ENCODE peak calls at places on chromosomes 11 and 22, in six cellular contexts. One of them, this sample, is unnamed.

GRCh38 chr11:12818333-12819015 is 144.3 kb downstream of the TEAD1 start:
- DNase-seq in head of caudate nucleus: no peak
- DNase-seq in SW480: no peak
- DNase-seq in iris pigment epithelial cell: peak
- DNase-seq in endodermal cell: no peak
- DNase-seq in NCI-H1048: no peak
- DNase-seq in this sample: peak

GRCh38 chr11:15223318-15223717 is 108.6 kb downstream of the INSC start:
- DNase-seq in head of caudate nucleus: no peak
- DNase-seq in SW480: peak
- DNase-seq in iris pigment epithelial cell: peak
- DNase-seq in endodermal cell: no peak
- DNase-seq in NCI-H1048: no peak
- DNase-seq in this sample: no peak

GRCh38 chr11:76215946-76216345 is 9.6 kb upstream of the WNT11 start:
- DNase-seq in head of caudate nucleus: no peak
- DNase-seq in SW480: peak
- DNase-seq in iris pigment epithelial cell: peak
- DNase-seq in endodermal cell: no peak
- DNase-seq in NCI-H1048: no peak
- DNase-seq in this sample: peak

GRCh38 chr11:112057170-112057569 is 16.6 kb downstream of the PIH1D2 start:
- DNase-seq in head of caudate nucleus: no peak
- DNase-seq in SW480: no peak
- DNase-seq in iris pigment epithelial cell: no peak
- DNase-seq in endodermal cell: no peak
- DNase-seq in NCI-H1048: no peak
- DNase-seq in this sample: no peak

GRCh38 chr11:66225054-66225453 is 43.4 kb upstream of the RAB1B start:
- DNase-seq in head of caudate nucleus: no peak
- DNase-seq in SW480: no peak
- DNase-seq in iris pigment epithelial cell: no peak
- DNase-seq in endodermal cell: no peak
- DNase-seq in NCI-H1048: no peak
- DNase-seq in this sample: no peak

GRCh38 chr11:116276051-116277044 is 496.4 kb downstream of the BUD13 start:
- DNase-seq in head of caudate nucleus: peak
- DNase-seq in SW480: peak
- DNase-seq in iris pigment epithelial cell: peak
- DNase-seq in endodermal cell: peak
- DNase-seq in NCI-H1048: peak
- DNase-seq in this sample: peak

GRCh38 chr22:24137595-24137994 is 43.7 kb upstream of the SUSD2 start:
- DNase-seq in head of caudate nucleus: no peak
- DNase-seq in SW480: no peak
- DNase-seq in iris pigment epithelial cell: peak
- DNase-seq in endodermal cell: no peak
- DNase-seq in NCI-H1048: no peak
- DNase-seq in this sample: peak

GRCh38 chr11:128868851-128869671 is 2.0 kb upstream of the KCNJ1 start:
- DNase-seq in head of caudate nucleus: no peak
- DNase-seq in SW480: no peak
- DNase-seq in iris pigment epithelial cell: no peak
- DNase-seq in endodermal cell: no peak
- DNase-seq in NCI-H1048: no peak
- DNase-seq in this sample: no peak

GRCh38 chr22:41256898-41257260 is 16.1 kb upstream of the CHADL start:
- DNase-seq in head of caudate nucleus: no peak
- DNase-seq in SW480: no peak
- DNase-seq in iris pigment epithelial cell: peak
- DNase-seq in endodermal cell: no peak
- DNase-seq in NCI-H1048: no peak
- DNase-seq in this sample: peak

This sample was measured in cardiac fibroblast.